ENCODE peak calls at places on chromosomes 1 and 21, in seven cellular contexts. One of them, this sample, is unnamed. For H3K4me1, the result is how much of the 10 kb centered on the place peaks cover.

GRCh38 chr1:84995484-84996334 is 1.2 kb downstream of the MCOLN2 start:
- DNase-seq in stomach: no peak
- DNase-seq in heart right ventricle: no peak
- DNase-seq in tibial artery: no peak
- DNase-seq in cardiac muscle cell: no peak
- DNase-seq in RWPE2: no peak
- DNase-seq in sigmoid colon: no peak
- DNase-seq in this sample: no peak

GRCh38 chr1:1001631-1002300 is 1.9 kb upstream of the HES4 start:
- DNase-seq in stomach: peak
- DNase-seq in heart right ventricle: peak
- DNase-seq in tibial artery: peak
- DNase-seq in cardiac muscle cell: peak
- DNase-seq in RWPE2: peak
- DNase-seq in sigmoid colon: peak
- DNase-seq in this sample: peak

GRCh38 chr1:228283476-228284147 is 75.8 kb downstream of the OBSCN start:
- DNase-seq in stomach: no peak
- DNase-seq in heart right ventricle: peak
- DNase-seq in tibial artery: no peak
- DNase-seq in cardiac muscle cell: no peak
- DNase-seq in RWPE2: peak
- DNase-seq in sigmoid colon: peak
- DNase-seq in this sample: peak

GRCh38 chr1:114832057-114832456 is 22.6 kb upstream of the SYCP1 start:
- DNase-seq in stomach: no peak
- DNase-seq in heart right ventricle: no peak
- DNase-seq in tibial artery: no peak
- DNase-seq in cardiac muscle cell: no peak
- DNase-seq in RWPE2: no peak
- DNase-seq in sigmoid colon: no peak
- DNase-seq in this sample: no peak

GRCh38 chr1:205661429-205662134 is 18.7 kb downstream of the SLC45A3 start:
- DNase-seq in stomach: no peak
- DNase-seq in heart right ventricle: no peak
- DNase-seq in tibial artery: no peak
- DNase-seq in cardiac muscle cell: no peak
- DNase-seq in RWPE2: no peak
- DNase-seq in sigmoid colon: no peak
- DNase-seq in this sample: no peak

GRCh38 chr1:15352122-15352957 is 57.3 kb upstream of the EFHD2 start:
- DNase-seq in stomach: peak
- DNase-seq in heart right ventricle: no peak
- DNase-seq in tibial artery: no peak
- DNase-seq in cardiac muscle cell: no peak
- DNase-seq in RWPE2: peak
- DNase-seq in sigmoid colon: no peak
- DNase-seq in this sample: no peak

GRCh38 chr1:205351984-205352713 is 4.6 kb downstream of the KLHDC8A start:
- DNase-seq in stomach: peak
- DNase-seq in heart right ventricle: no peak
- DNase-seq in tibial artery: no peak
- DNase-seq in cardiac muscle cell: no peak
- DNase-seq in RWPE2: no peak
- DNase-seq in sigmoid colon: no peak
- DNase-seq in this sample: no peak

GRCh38 chr1:100904528-100904927 is 8.6 kb downstream of the SLC30A7 start:
- DNase-seq in stomach: no peak
- DNase-seq in heart right ventricle: no peak
- DNase-seq in tibial artery: no peak
- DNase-seq in cardiac muscle cell: no peak
- DNase-seq in RWPE2: no peak
- DNase-seq in sigmoid colon: no peak
- DNase-seq in this sample: no peak

GRCh38 chr1:90154711-90155110 is 159.8 kb downstream of the ZNF326 start:
- DNase-seq in stomach: no peak
- DNase-seq in heart right ventricle: no peak
- DNase-seq in tibial artery: no peak
- DNase-seq in cardiac muscle cell: no peak
- DNase-seq in RWPE2: no peak
- DNase-seq in sigmoid colon: no peak
- DNase-seq in this sample: no peak

GRCh38 chr1:62784509-62785365 is 805 bp downstream of the ATG4C start:
- DNase-seq in stomach: no peak
- DNase-seq in heart right ventricle: no peak
- DNase-seq in tibial artery: no peak
- DNase-seq in cardiac muscle cell: no peak
- DNase-seq in RWPE2: no peak
- DNase-seq in sigmoid colon: no peak
- DNase-seq in this sample: no peak

GRCh38 chr1:85467929-85468540 is 3.1 kb upstream of the DDAH1 start:
- DNase-seq in stomach: no peak
- DNase-seq in heart right ventricle: no peak
- DNase-seq in tibial artery: no peak
- DNase-seq in cardiac muscle cell: no peak
- DNase-seq in RWPE2: no peak
- DNase-seq in sigmoid colon: no peak
- DNase-seq in this sample: no peak

GRCh38 chr1:166489356-166489669 is 322.5 kb upstream of the FAM78B start:
- DNase-seq in stomach: no peak
- DNase-seq in heart right ventricle: no peak
- DNase-seq in tibial artery: no peak
- DNase-seq in cardiac muscle cell: no peak
- DNase-seq in RWPE2: no peak
- DNase-seq in sigmoid colon: no peak
- DNase-seq in this sample: no peak

GRCh38 chr1:12739613-12740012 is 6.4 kb upstream of the CFAP107 start:
- DNase-seq in stomach: no peak
- DNase-seq in heart right ventricle: no peak
- DNase-seq in tibial artery: no peak
- DNase-seq in cardiac muscle cell: no peak
- DNase-seq in RWPE2: no peak
- DNase-seq in sigmoid colon: no peak
- DNase-seq in this sample: no peak

GRCh38 chr1:218351617-218352438 is 6.7 kb downstream of the TGFB2 start:
- DNase-seq in stomach: no peak
- DNase-seq in heart right ventricle: no peak
- DNase-seq in tibial artery: peak
- DNase-seq in cardiac muscle cell: no peak
- DNase-seq in RWPE2: no peak
- DNase-seq in sigmoid colon: peak
- DNase-seq in this sample: no peak

GRCh38 chr1:43938892-43939587 is 5.4 kb downstream of the ARTN start:
- DNase-seq in stomach: no peak
- DNase-seq in heart right ventricle: peak
- DNase-seq in tibial artery: no peak
- DNase-seq in cardiac muscle cell: no peak
- DNase-seq in RWPE2: no peak
- DNase-seq in sigmoid colon: peak
- DNase-seq in this sample: peak

GRCh38 chr1:176602388-176603004 is 139.5 kb downstream of the PAPPA2 start:
- DNase-seq in stomach: no peak
- DNase-seq in heart right ventricle: no peak
- DNase-seq in tibial artery: no peak
- DNase-seq in cardiac muscle cell: peak
- DNase-seq in RWPE2: no peak
- DNase-seq in sigmoid colon: no peak
- DNase-seq in this sample: no peak

GRCh38 chr1:6166221-6166620 is 13.9 kb downstream of the CHD5 start:
- DNase-seq in stomach: no peak
- DNase-seq in heart right ventricle: no peak
- DNase-seq in tibial artery: no peak
- DNase-seq in cardiac muscle cell: no peak
- DNase-seq in RWPE2: no peak
- DNase-seq in sigmoid colon: no peak
- DNase-seq in this sample: no peak

GRCh38 chr1:84754376-84754672 is 64.1 kb upstream of the SSX2IP start:
- DNase-seq in stomach: no peak
- DNase-seq in heart right ventricle: no peak
- DNase-seq in tibial artery: no peak
- DNase-seq in cardiac muscle cell: no peak
- DNase-seq in RWPE2: no peak
- DNase-seq in sigmoid colon: no peak
- DNase-seq in this sample: no peak

GRCh38 chr21:26842300-26842699 is 2.9 kb downstream of the ADAMTS1 start:
- DNase-seq in stomach: no peak
- DNase-seq in heart right ventricle: no peak
- DNase-seq in tibial artery: no peak
- DNase-seq in cardiac muscle cell: no peak
- DNase-seq in RWPE2: no peak
- DNase-seq in sigmoid colon: no peak
- DNase-seq in this sample: no peak

GRCh38 chr1:110668523-110668922 is 6.2 kb downstream of the KCNA3 start:
- DNase-seq in stomach: no peak
- DNase-seq in heart right ventricle: no peak
- DNase-seq in tibial artery: no peak
- DNase-seq in cardiac muscle cell: no peak
- DNase-seq in RWPE2: no peak
- DNase-seq in sigmoid colon: no peak
- DNase-seq in this sample: no peak
- H3K27ac ChIP-seq in stomach: no peak
- H3K27ac ChIP-seq in heart right ventricle: no peak
- H3K27ac ChIP-seq in tibial artery: no peak
- H3K27ac ChIP-seq in cardiac muscle cell: no peak
- H3K27ac ChIP-seq in RWPE2: no peak
- H3K27ac ChIP-seq in sigmoid colon: no peak
- H3K27ac ChIP-seq in this sample: no peak

DNA sequence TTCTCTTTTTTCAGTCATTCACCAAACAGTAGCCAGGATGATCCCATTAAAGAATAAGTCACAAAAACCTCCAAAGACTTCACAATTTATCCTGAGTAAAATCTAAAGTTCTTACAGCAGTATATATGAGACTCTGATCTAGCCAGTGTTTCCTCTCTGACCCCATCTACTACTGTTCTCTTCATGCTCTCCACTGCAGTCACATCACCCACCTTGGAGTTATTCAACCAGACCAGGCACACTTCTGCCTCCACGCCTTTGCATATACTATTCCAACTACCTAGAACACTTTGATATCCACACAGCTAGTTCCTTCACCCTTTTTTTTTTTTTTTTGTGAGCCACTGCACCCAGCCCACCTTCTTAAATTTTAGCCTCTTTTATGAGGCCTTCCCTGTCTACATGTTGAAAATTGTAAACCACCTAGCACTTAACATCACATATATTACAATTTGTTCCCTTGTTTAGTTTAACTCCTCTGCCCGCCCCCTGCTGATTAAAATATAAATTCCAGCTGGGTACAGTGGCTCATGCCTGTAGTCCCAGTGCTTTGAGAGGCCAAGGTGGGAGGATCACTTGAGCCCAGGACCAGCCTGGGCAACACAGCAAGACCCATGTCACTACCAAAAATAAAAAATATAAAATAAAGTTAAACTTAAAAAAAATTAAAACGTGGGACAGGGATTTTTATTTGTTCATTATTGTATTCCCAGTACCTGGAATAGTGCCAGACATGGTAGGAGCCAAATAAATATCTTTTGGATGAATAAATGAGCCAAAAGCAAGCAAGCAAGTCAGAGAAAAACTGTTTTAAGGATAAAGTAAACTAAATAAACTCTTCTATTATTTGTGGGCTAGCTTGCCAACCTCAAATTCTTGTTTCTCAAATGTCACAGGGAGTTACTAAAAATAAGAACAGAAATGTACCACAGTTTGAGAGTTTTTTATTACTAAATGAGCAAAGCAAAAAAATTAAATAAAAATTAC is 35.2 kb upstream of the MUTYH start:
- DNase-seq in stomach: no peak
- DNase-seq in heart right ventricle: no peak
- DNase-seq in tibial artery: no peak
- DNase-seq in cardiac muscle cell: no peak
- DNase-seq in RWPE2: no peak
- DNase-seq in sigmoid colon: no peak
- DNase-seq in this sample: no peak
- TF ChIP-seq CTCF in stomach: no peak
- TF ChIP-seq CTCF in heart right ventricle: no peak
- TF ChIP-seq CTCF in tibial artery: no peak
- TF ChIP-seq CTCF in cardiac muscle cell: no peak
- TF ChIP-seq CTCF in RWPE2: no peak
- TF ChIP-seq CTCF in sigmoid colon: no peak
- TF ChIP-seq CTCF in this sample: no peak

DNA sequence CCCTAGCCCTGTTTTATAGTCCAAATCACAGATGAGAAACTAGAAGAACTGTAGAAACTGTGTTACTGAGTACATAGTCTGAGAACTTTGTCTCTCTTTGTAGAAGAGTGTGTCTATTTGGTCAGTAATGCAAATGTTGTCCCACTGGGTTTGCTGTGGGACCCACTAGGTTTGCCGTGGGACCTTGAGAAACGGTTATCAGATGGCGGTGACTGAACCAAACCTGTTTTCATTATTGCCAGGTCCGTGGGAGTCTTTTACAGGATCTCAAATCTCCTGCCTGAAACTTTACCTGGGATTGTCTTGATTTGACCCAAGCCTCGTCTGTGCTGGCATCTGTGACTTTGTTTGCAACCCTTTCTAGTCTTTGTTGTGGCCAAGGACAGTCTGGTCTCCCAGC is 41.5 kb downstream of the PEX14 start:
- DNase-seq in stomach: no peak
- DNase-seq in heart right ventricle: no peak
- DNase-seq in tibial artery: no peak
- DNase-seq in cardiac muscle cell: no peak
- DNase-seq in RWPE2: no peak
- DNase-seq in sigmoid colon: no peak
- DNase-seq in this sample: no peak
- H3K4me1 ChIP-seq in stomach: under half
- H3K4me1 ChIP-seq in heart right ventricle: under half
- H3K4me1 ChIP-seq in tibial artery: under half
- H3K4me1 ChIP-seq in cardiac muscle cell: under half
- H3K4me1 ChIP-seq in RWPE2: under half
- H3K4me1 ChIP-seq in sigmoid colon: under half
- H3K4me1 ChIP-seq in this sample: under half

GRCh38 chr21:38775733-38776132 is 30.0 kb upstream of the ETS2 start:
- DNase-seq in stomach: no peak
- DNase-seq in heart right ventricle: no peak
- DNase-seq in tibial artery: no peak
- DNase-seq in cardiac muscle cell: no peak
- DNase-seq in RWPE2: no peak
- DNase-seq in sigmoid colon: no peak
- DNase-seq in this sample: no peak

GRCh38 chr21:38774152-38774551 is 31.6 kb upstream of the ETS2 start:
- DNase-seq in stomach: no peak
- DNase-seq in heart right ventricle: no peak
- DNase-seq in tibial artery: no peak
- DNase-seq in cardiac muscle cell: no peak
- DNase-seq in RWPE2: no peak
- DNase-seq in sigmoid colon: no peak
- DNase-seq in this sample: no peak

GRCh38 chr21:38774586-38775285 is 31.0 kb upstream of the ETS2 start:
- DNase-seq in stomach: no peak
- DNase-seq in heart right ventricle: no peak
- DNase-seq in tibial artery: no peak
- DNase-seq in cardiac muscle cell: no peak
- DNase-seq in RWPE2: no peak
- DNase-seq in sigmoid colon: no peak
- DNase-seq in this sample: no peak

GRCh38 chr21:38771536-38771935 is 34.2 kb upstream of the ETS2 start:
- DNase-seq in stomach: no peak
- DNase-seq in heart right ventricle: no peak
- DNase-seq in tibial artery: no peak
- DNase-seq in cardiac muscle cell: no peak
- DNase-seq in RWPE2: no peak
- DNase-seq in sigmoid colon: no peak
- DNase-seq in this sample: no peak

GRCh38 chr21:38773108-38774061 is 32.3 kb upstream of the ETS2 start:
- DNase-seq in stomach: no peak
- DNase-seq in heart right ventricle: peak
- DNase-seq in tibial artery: peak
- DNase-seq in cardiac muscle cell: no peak
- DNase-seq in RWPE2: peak
- DNase-seq in sigmoid colon: no peak
- DNase-seq in this sample: peak
- H3K27ac ChIP-seq in stomach: peak
- H3K27ac ChIP-seq in heart right ventricle: peak
- H3K27ac ChIP-seq in tibial artery: peak
- H3K27ac ChIP-seq in cardiac muscle cell: no peak
- H3K27ac ChIP-seq in RWPE2: peak
- H3K27ac ChIP-seq in sigmoid colon: peak
- H3K27ac ChIP-seq in this sample: no peak